ENCODE peak calls at places on chromosomes 1 and 21, in four cellular contexts. F is mesenchymal stem cell, N is DND-41, G is psoas muscle. E is an unnamed sample.

GRCh38 chr1:101308001-101308659 is 71.3 kb downstream of the S1PR1 start:
- DNase-seq in N (no peak), F (no peak), G (no peak), E (no peak)

GRCh38 chr1:107529511-107530149 is 388.8 kb downstream of the NTNG1 start:
- DNase-seq in F (peak; percentile 19), G (no peak), N (peak; percentile 57), E (peak; percentile 36)

GRCh38 chr1:157104598-157105293 is 5.1 kb upstream of the ETV3L start:
- DNase-seq in F (peak; percentile 21), G (no peak), N (no peak), E (peak; percentile 17)

GRCh38 chr1:170284016-170284415 is 138.3 kb downstream of the NTMT2 start:
- DNase-seq in F (no peak), G (no peak), N (no peak), E (no peak)

GRCh38 chr1:244862354-244862698 is 2.0 kb downstream of the HNRNPU start:
- DNase-seq in G (no peak), N (no peak), F (peak; percentile 57), E (no peak)

GRCh38 chr1:202144510-202145324 is at the start of gene ARL8A:
- DNase-seq in G (peak; percentile 77), F (peak; percentile 54), N (peak; percentile 73), E (peak; percentile 74)

GRCh38 chr1:184020855-184021254 is 16.7 kb downstream of the COLGALT2 start:
- DNase-seq in G (no peak), F (no peak), N (no peak), E (no peak)

GRCh38 chr1:7257225-7257624 is 472.0 kb downstream of the CAMTA1 start:
- DNase-seq in G (no peak), N (no peak), F (no peak), E (no peak)

GRCh38 chr1:35924838-35925237 is 6.1 kb upstream of the AGO3 start:
- DNase-seq in N (no peak), G (no peak), F (no peak), E (no peak)

GRCh38 chr1:68516066-68516465 is 19.2 kb upstream of the DEPDC1 start:
- DNase-seq in F (no peak), G (no peak), N (no peak), E (no peak)

GRCh38 chr1:229447809-229448252 is 13.9 kb upstream of the ACTA1 start:
- DNase-seq in N (no peak), F (no peak), G (no peak), E (no peak)

GRCh38 chr21:42179316-42179715 is 39.6 kb upstream of the ABCG1 start:
- DNase-seq in G (no peak), F (no peak), N (no peak), E (no peak)

GRCh38 chr1:161736332-161736969 is 13.1 kb upstream of the DUSP12 start:
- DNase-seq in G (no peak), N (no peak), F (no peak), E (peak; percentile 72)

GRCh38 chr21:44983421-44984206 is 43.8 kb downstream of the SLX9 start:
- DNase-seq in F (no peak), N (no peak), G (peak; percentile 7), E (no peak)

GRCh38 chr21:38067086-38067739 is 151.0 kb upstream of the KCNJ6 start:
- DNase-seq in G (peak; percentile 21), N (no peak), F (no peak), E (no peak)

GRCh38 chr1:22773981-22774471 is 63.4 kb downstream of the EPHB2 start:
- DNase-seq in F (no peak), G (peak; percentile 79), N (no peak), E (peak; percentile 96)

GRCh38 chr1:161172776-161173376 is 4.4 kb downstream of the B4GALT3 start:
- DNase-seq in N (no peak), G (peak; percentile 68), F (peak; percentile 70), E (peak; percentile 41)

GRCh38 chr21:25845729-25846256 is 111.0 kb downstream of the GABPA start:
- DNase-seq in G (no peak), F (peak; percentile 15), N (no peak), E (peak; percentile 48)

GRCh38 chr1:25066731-25067520 is 136.8 kb upstream of the RUNX3 start:
- DNase-seq in G (no peak), N (no peak), F (no peak), E (no peak)

GRCh38 chr1:202848191-202848542 is 37.4 kb downstream of the PCAT6 start:
- DNase-seq in F (no peak), N (no peak), G (no peak), E (no peak)

GRCh38 chr1:184919892-184920291 is 54.4 kb downstream of the NIBAN1 start:
- DNase-seq in F (no peak), G (no peak), N (no peak), E (no peak)

GRCh38 chr1:36781098-36781497 is 253.2 kb downstream of the GRIK3 start:
- DNase-seq in F (no peak), G (no peak), N (no peak), E (no peak)

GRCh38 chr1:201686709-201687455 is 142.1 kb upstream of the IPO9 start:
- DNase-seq in F (peak; percentile 37), G (no peak), N (no peak), E (no peak)

GRCh38 chr1:60234761-60235160 is 161.2 kb upstream of the C1orf87 start:
- DNase-seq in G (no peak), N (no peak), F (no peak), E (no peak)

GRCh38 chr1:33177996-33178540 is 3.8 kb downstream of the TRIM62 start:
- DNase-seq in G (no peak), N (no peak), F (no peak), E (no peak)

GRCh38 chr1:153728305-153729066 is 636 bp downstream of the INTS3 start:
- DNase-seq in N (peak; percentile 54), F (peak; percentile 57), G (peak; percentile 63), E (peak; percentile 57)

GRCh38 chr1:3629561-3630160 is 4.8 kb downstream of the TPRG1L start:
- DNase-seq in G (no peak), N (no peak), F (no peak), E (no peak)

GRCh38 chr1:147377263-147378246 is 135.1 kb downstream of the CHD1L start:
- DNase-seq in F (no peak), N (no peak), G (no peak), E (no peak)

GRCh38 chr1:51234721-51235425 is 1.2 kb upstream of the RNF11 start:
- DNase-seq in G (peak; percentile 78), F (peak; percentile 73), N (peak; percentile 25), E (peak; percentile 45)

GRCh38 chr1:198523183-198523942 is 17.1 kb downstream of the ATP6V1G3 start:
- DNase-seq in N (no peak), F (no peak), G (no peak), E (no peak)
- H3K4me3 ChIP-seq in N (no peak overlapping the region), F (no peak overlapping the region), G (no peak overlapping the region), E (no peak overlapping the region)

GRCh38 chr1:99727575-99728190 is 38.8 kb downstream of the FRRS1 start:
- DNase-seq in N (no peak), G (no peak), F (peak; percentile 29), E (peak; percentile 76)
- H3K36me3 ChIP-seq in N (peaks cover 8% of the 10 kb centered on the region), G (peaks cover 6% of the 10 kb centered on the region), F (peaks cover 4% of the 10 kb centered on the region), E (no peaks in the 10 kb centered on the region)

GRCh38 chr1:151639466-151639865 is 27.6 kb downstream of the SNX27 start:
- DNase-seq in N (no peak), F (peak; percentile 89), G (no peak), E (no peak)

GRCh38 chr1:151638812-151639211 is 27.0 kb downstream of the SNX27 start:
- DNase-seq in F (no peak), G (no peak), N (no peak), E (no peak)

GRCh38 chr1:151641229-151641628 is 29.4 kb downstream of the SNX27 start:
- DNase-seq in N (no peak), G (no peak), F (no peak), E (no peak)

GRCh38 chr1:151638074-151638775 is 26.4 kb downstream of the SNX27 start:
- DNase-seq in G (no peak), F (no peak), N (no peak), E (no peak)

DNA sequence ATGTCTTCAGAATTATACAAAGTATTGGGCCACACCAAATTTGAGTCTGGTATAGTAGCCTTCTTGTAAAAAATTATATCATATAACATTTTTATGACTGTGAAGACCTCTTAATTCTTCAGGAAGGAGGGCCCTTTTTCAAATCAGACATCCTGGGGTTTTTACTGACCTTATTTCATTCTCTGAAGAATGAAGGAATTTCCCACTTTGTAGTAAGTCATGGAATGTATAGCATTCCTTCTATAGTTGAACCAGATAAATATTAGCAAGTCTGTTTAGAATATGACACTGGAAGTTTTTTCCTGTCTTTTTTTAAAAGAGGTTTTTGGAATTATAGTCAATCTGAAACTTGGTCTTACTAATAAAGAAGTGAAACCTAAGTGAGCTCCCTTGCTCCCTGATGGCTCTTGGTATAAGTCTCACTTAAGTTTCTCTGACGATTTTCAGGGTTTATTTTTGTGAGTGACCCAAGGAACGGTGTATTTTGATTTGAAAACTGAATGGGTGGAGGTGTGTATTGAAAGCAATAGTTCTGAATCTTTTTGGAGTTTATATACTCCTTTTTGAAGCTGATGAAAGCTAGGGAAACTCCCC is 23.7 kb downstream of the SNX27 start:
- DNase-seq in G (no peak), F (peak; percentile 33), N (no peak), E (no peak)
- H3K4me3 ChIP-seq in G (no peak overlapping the region), F (no peak overlapping the region), N (no peak overlapping the region), E (no peak overlapping the region)

GRCh38 chr1:66365628-66366027 is 168.3 kb upstream of the SGIP1 start:
- DNase-seq in N (no peak), G (no peak), F (no peak), E (no peak)
- H3K36me3 ChIP-seq in N (no peaks in the 10 kb centered on the region), G (peaks cover 100% of the 10 kb centered on the region), F (peaks cover 27% of the 10 kb centered on the region), E (peaks cover 71% of the 10 kb centered on the region)

GRCh38 chr1:9413877-9414213 is 121.2 kb downstream of the SPSB1 start:
- DNase-seq in F (peak; percentile 88), N (no peak), G (no peak), E (peak; percentile 52)
- H3K4me3 ChIP-seq in F (no peak overlapping the region), N (no peak overlapping the region), G (no peak overlapping the region), E (no peak overlapping the region)

GRCh38 chr1:88466899-88467580 is 217.0 kb upstream of the PKN2 start:
- DNase-seq in F (no peak), G (no peak), N (no peak), E (no peak)

DNA sequence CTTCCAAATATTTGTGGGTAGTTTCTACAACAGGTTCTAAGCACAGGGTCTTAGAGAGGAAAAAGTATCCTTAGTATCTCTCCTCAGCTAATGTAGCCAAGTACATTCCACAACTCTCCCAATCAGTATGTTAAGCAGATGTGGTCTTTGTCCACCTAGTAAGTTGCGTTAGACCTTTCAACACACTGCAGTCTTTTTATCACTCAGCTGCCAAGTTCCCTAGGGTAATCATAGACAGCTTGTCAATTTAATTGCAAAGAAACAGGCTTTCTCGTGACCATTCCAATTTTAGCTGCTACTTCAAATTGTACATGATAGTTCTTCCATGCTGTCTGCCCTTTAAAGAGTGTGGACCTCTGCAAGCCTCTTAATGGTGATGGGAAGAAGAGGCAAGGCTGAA is 211.8 kb upstream of the PKN2 start:
- DNase-seq in G (no peak), F (no peak), N (no peak), E (no peak)
- H3K36me3 ChIP-seq in G (no peaks in the 10 kb centered on the region), F (no peaks in the 10 kb centered on the region), N (no peaks in the 10 kb centered on the region), E (no peaks in the 10 kb centered on the region)

GRCh38 chr1:91502138-91502881 is 1.7 kb downstream of the CDC7 start:
- DNase-seq in G (no peak), N (no peak), F (peak; percentile 3), E (no peak)
- H3K4me3 ChIP-seq in G (no peak overlapping the region), N (peak overlapping the region; percentile 71), F (no peak overlapping the region), E (peak overlapping the region; percentile 76)

GRCh38 chr1:204455831-204456145 is 38.8 kb downstream of the PIK3C2B start:
- DNase-seq in G (no peak), F (no peak), N (no peak), E (no peak)
- H3K36me3 ChIP-seq in G (peaks cover 66% of the 10 kb centered on the region), F (no peaks in the 10 kb centered on the region), N (peaks cover 59% of the 10 kb centered on the region), E (no peaks in the 10 kb centered on the region)